ENCODE peak calls at places on chromosomes 11 and 22, in five cellular contexts. One of them, this sample, is unnamed.

GRCh38 chr11:92838655-92839334 is 130.7 kb upstream of the MTNR1B start:
- DNase-seq in SK-N-SH: no peak
- DNase-seq in HCT116: no peak
- DNase-seq in K562: no peak
- DNase-seq in GM12878: no peak
- DNase-seq in this sample: no peak

GRCh38 chr11:88414981-88415391 is 77.5 kb upstream of the CTSC start:
- DNase-seq in HCT116: no peak
- DNase-seq in GM12878: no peak
- DNase-seq in SK-N-SH: no peak
- DNase-seq in K562: no peak
- DNase-seq in this sample: no peak

GRCh38 chr11:20258496-20258895 is 98.2 kb upstream of the DBX1 start:
- DNase-seq in SK-N-SH: no peak
- DNase-seq in K562: no peak
- DNase-seq in GM12878: no peak
- DNase-seq in HCT116: no peak
- DNase-seq in this sample: no peak

GRCh38 chr11:69055598-69056516 is 7.1 kb downstream of the TPCN2 start:
- DNase-seq in GM12878: peak
- DNase-seq in K562: no peak
- DNase-seq in SK-N-SH: no peak
- DNase-seq in HCT116: no peak
- DNase-seq in this sample: no peak

GRCh38 chr11:104761511-104761910 is 136.7 kb downstream of the CASP12 start:
- DNase-seq in HCT116: no peak
- DNase-seq in SK-N-SH: no peak
- DNase-seq in GM12878: no peak
- DNase-seq in K562: no peak
- DNase-seq in this sample: no peak

GRCh38 chr11:86869531-86869930 is 69.2 kb downstream of the PRSS23 start:
- DNase-seq in HCT116: no peak
- DNase-seq in GM12878: no peak
- DNase-seq in K562: no peak
- DNase-seq in SK-N-SH: no peak
- DNase-seq in this sample: peak

GRCh38 chr22:24505337-24505736 is 10.2 kb downstream of the UPB1 start:
- DNase-seq in SK-N-SH: no peak
- DNase-seq in GM12878: no peak
- DNase-seq in HCT116: no peak
- DNase-seq in K562: no peak
- DNase-seq in this sample: no peak

GRCh38 chr11:3205261-3206127 is 13.1 kb downstream of the MRGPRG start:
- DNase-seq in SK-N-SH: peak
- DNase-seq in K562: no peak
- DNase-seq in HCT116: no peak
- DNase-seq in GM12878: no peak
- DNase-seq in this sample: no peak

GRCh38 chr11:45856044-45856468 is 8.8 kb downstream of the CRY2 start:
- DNase-seq in K562: no peak
- DNase-seq in SK-N-SH: no peak
- DNase-seq in HCT116: no peak
- DNase-seq in GM12878: no peak
- DNase-seq in this sample: no peak

GRCh38 chr11:119666463-119667131 is 62.4 kb downstream of the NECTIN1 start:
- DNase-seq in GM12878: no peak
- DNase-seq in SK-N-SH: peak
- DNase-seq in HCT116: peak
- DNase-seq in K562: peak
- DNase-seq in this sample: peak

GRCh38 chr11:110128161-110128560 is 35.0 kb downstream of the ZC3H12C start:
- DNase-seq in K562: no peak
- DNase-seq in GM12878: no peak
- DNase-seq in SK-N-SH: peak
- DNase-seq in HCT116: no peak
- DNase-seq in this sample: no peak

GRCh38 chr11:2178906-2179494 is 7.4 kb upstream of the TH start:
- DNase-seq in K562: no peak
- DNase-seq in SK-N-SH: no peak
- DNase-seq in HCT116: peak
- DNase-seq in GM12878: no peak
- DNase-seq in this sample: no peak

GRCh38 chr11:46930089-46930488 is 6.5 kb upstream of the CSTPP1 start:
- DNase-seq in SK-N-SH: no peak
- DNase-seq in K562: no peak
- DNase-seq in HCT116: no peak
- DNase-seq in GM12878: no peak
- DNase-seq in this sample: peak

GRCh38 chr11:33445761-33446161 is 188.6 kb downstream of the HIPK3 start:
- DNase-seq in K562: no peak
- DNase-seq in GM12878: no peak
- DNase-seq in HCT116: no peak
- DNase-seq in SK-N-SH: no peak
- DNase-seq in this sample: no peak

GRCh38 chr11:55838452-55838851 is at the start of gene OR5D16:
- DNase-seq in GM12878: no peak
- DNase-seq in K562: no peak
- DNase-seq in HCT116: no peak
- DNase-seq in SK-N-SH: no peak
- DNase-seq in this sample: no peak

GRCh38 chr11:59802639-59803176 is 7.9 kb downstream of the MRPL16 start:
- DNase-seq in HCT116: peak
- DNase-seq in GM12878: no peak
- DNase-seq in K562: peak
- DNase-seq in SK-N-SH: peak
- DNase-seq in this sample: peak

GRCh38 chr22:40462195-40462988 is 92.0 kb downstream of the SGSM3 start:
- DNase-seq in HCT116: no peak
- DNase-seq in SK-N-SH: no peak
- DNase-seq in K562: no peak
- DNase-seq in GM12878: no peak
- DNase-seq in this sample: no peak

GRCh38 chr11:45685976-45686375 is 20.6 kb upstream of the CHST1 start:
- DNase-seq in HCT116: no peak
- DNase-seq in GM12878: no peak
- DNase-seq in K562: no peak
- DNase-seq in SK-N-SH: no peak
- DNase-seq in this sample: no peak

GRCh38 chr11:2783536-2784082 is 83.8 kb upstream of the KCNQ1OT1 start:
- DNase-seq in K562: no peak
- DNase-seq in GM12878: no peak
- DNase-seq in SK-N-SH: no peak
- DNase-seq in HCT116: no peak
- DNase-seq in this sample: no peak

GRCh38 chr11:10211470-10211869 is 82.5 kb downstream of the SBF2 start:
- DNase-seq in SK-N-SH: no peak
- DNase-seq in GM12878: no peak
- DNase-seq in HCT116: no peak
- DNase-seq in K562: no peak
- DNase-seq in this sample: no peak

GRCh38 chr22:17213976-17214375 is 5.3 kb downstream of the ADA2 start:
- DNase-seq in K562: peak
- DNase-seq in SK-N-SH: no peak
- DNase-seq in HCT116: peak
- DNase-seq in GM12878: no peak
- DNase-seq in this sample: no peak

GRCh38 chr11:73388241-73389133 is 12.3 kb downstream of the RELT start:
- DNase-seq in GM12878: no peak
- DNase-seq in K562: no peak
- DNase-seq in HCT116: no peak
- DNase-seq in SK-N-SH: no peak
- DNase-seq in this sample: no peak

GRCh38 chr11:122646549-122647340 is 8.8 kb upstream of the UBASH3B start:
- DNase-seq in HCT116: no peak
- DNase-seq in SK-N-SH: no peak
- DNase-seq in GM12878: no peak
- DNase-seq in K562: no peak
- DNase-seq in this sample: no peak

GRCh38 chr22:38138961-38139360 is 28.5 kb upstream of the BAIAP2L2 start:
- DNase-seq in SK-N-SH: no peak
- DNase-seq in GM12878: no peak
- DNase-seq in K562: no peak
- DNase-seq in HCT116: no peak
- DNase-seq in this sample: no peak

GRCh38 chr11:7657306-7658025 is 15.8 kb downstream of the CYB5R2 start:
- DNase-seq in K562: peak
- DNase-seq in SK-N-SH: peak
- DNase-seq in HCT116: peak
- DNase-seq in GM12878: no peak
- DNase-seq in this sample: peak

GRCh38 chr11:134377876-134378275 is 34.2 kb downstream of the B3GAT1 start:
- DNase-seq in GM12878: no peak
- DNase-seq in K562: no peak
- DNase-seq in HCT116: no peak
- DNase-seq in SK-N-SH: no peak
- DNase-seq in this sample: no peak

GRCh38 chr22:19085233-19086043 is 36.8 kb downstream of the DGCR2 start:
- DNase-seq in K562: peak
- DNase-seq in GM12878: peak
- DNase-seq in HCT116: no peak
- DNase-seq in SK-N-SH: peak
- DNase-seq in this sample: peak
- TF ChIP-seq JUND in K562: no peak
- TF ChIP-seq JUND in GM12878: no peak
- TF ChIP-seq JUND in HCT116: no peak
- TF ChIP-seq JUND in SK-N-SH: no peak
- TF ChIP-seq JUND in this sample: no peak

DNA sequence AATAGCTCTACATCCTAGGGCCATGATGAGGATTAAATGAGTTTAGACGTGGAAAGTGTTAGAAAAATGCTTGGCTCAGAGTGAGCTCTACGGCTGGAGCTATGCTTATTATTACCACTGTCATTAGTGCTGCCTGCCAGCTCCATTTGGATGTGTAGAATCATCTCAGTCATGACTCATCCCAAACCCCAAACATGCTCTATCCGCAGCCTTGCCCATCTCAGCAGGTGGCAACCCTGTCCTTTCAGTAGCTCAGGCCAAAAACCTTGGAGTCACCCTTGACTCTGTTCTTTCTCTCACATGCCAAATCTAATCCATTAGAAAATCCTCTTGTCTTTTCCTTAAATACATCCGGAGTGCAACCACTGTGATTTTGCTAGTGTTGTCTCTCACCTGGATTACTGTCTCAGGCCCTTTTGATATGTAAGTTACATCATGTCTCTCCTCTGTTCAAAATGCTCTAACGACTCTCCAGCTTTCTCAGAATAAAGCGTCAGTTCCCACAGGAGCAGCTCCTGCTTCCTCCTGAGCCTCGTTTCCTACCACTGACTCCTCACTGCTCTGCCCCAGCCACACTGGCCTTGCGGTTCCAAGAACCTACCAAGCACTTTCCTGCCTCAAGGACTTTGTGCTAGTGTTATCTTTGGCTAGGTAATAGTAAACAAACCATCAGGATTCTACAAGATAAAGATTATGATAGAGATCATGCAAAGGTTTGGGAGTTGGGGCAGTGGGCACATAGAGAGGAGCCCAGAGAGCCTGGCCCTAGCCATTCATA is 10.5 kb upstream of the CHRM1 start:
- DNase-seq in GM12878: no peak
- DNase-seq in HCT116: no peak
- DNase-seq in SK-N-SH: no peak
- DNase-seq in K562: no peak
- DNase-seq in this sample: no peak
- TF ChIP-seq JUND in GM12878: no peak
- TF ChIP-seq JUND in HCT116: no peak
- TF ChIP-seq JUND in SK-N-SH: no peak
- TF ChIP-seq JUND in K562: no peak
- TF ChIP-seq JUND in this sample: no peak

GRCh38 chr11:16000065-16000464 is 356.3 kb downstream of the SOX6 start:
- DNase-seq in SK-N-SH: no peak
- DNase-seq in GM12878: no peak
- DNase-seq in K562: no peak
- DNase-seq in HCT116: no peak
- DNase-seq in this sample: no peak
- TF ChIP-seq JUND in SK-N-SH: no peak
- TF ChIP-seq JUND in GM12878: no peak
- TF ChIP-seq JUND in K562: no peak
- TF ChIP-seq JUND in HCT116: no peak
- TF ChIP-seq JUND in this sample: no peak

GRCh38 chr22:35761037-35761436 is 43.4 kb downstream of the APOL5 start:
- DNase-seq in K562: peak
- DNase-seq in HCT116: peak
- DNase-seq in GM12878: no peak
- DNase-seq in SK-N-SH: peak
- DNase-seq in this sample: no peak

GRCh38 chr22:35769974-35770373 is 52.3 kb downstream of the APOL5 start:
- DNase-seq in SK-N-SH: no peak
- DNase-seq in K562: no peak
- DNase-seq in GM12878: no peak
- DNase-seq in HCT116: no peak
- DNase-seq in this sample: no peak

GRCh38 chr22:35766654-35767580 is 49.2 kb downstream of the APOL5 start:
- DNase-seq in SK-N-SH: no peak
- DNase-seq in GM12878: no peak
- DNase-seq in HCT116: no peak
- DNase-seq in K562: no peak
- DNase-seq in this sample: no peak
- TF ChIP-seq JUND in SK-N-SH: no peak
- TF ChIP-seq JUND in GM12878: no peak
- TF ChIP-seq JUND in HCT116: no peak
- TF ChIP-seq JUND in K562: no peak
- TF ChIP-seq JUND in this sample: no peak

GRCh38 chr22:48883211-48883960 is 944.3 kb downstream of the BRD1 start:
- DNase-seq in SK-N-SH: no peak
- DNase-seq in HCT116: no peak
- DNase-seq in K562: no peak
- DNase-seq in GM12878: no peak
- DNase-seq in this sample: no peak
- TF ChIP-seq JUND in SK-N-SH: no peak
- TF ChIP-seq JUND in HCT116: no peak
- TF ChIP-seq JUND in K562: no peak
- TF ChIP-seq JUND in GM12878: no peak
- TF ChIP-seq JUND in this sample: no peak

DNA sequence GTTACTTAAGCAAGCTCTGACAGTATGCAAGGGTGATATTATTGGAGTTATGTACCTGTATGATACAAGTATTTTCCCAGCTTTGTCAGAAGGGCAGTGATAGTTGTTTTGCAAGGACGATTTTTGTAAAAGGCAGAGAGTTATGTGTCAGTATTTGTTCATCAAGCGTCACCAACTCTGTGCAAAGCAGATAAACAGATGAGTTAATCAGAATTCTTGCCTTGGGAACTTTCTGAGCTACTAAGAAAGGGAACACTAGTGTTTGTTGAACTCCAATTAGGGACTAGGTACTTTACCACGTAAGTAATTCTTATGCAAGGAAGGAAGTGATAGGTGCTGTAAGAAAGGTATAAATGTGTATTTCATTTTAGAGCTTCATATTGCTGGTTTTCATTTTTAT is 1.5 kb downstream of the USP47 start:
- DNase-seq in HCT116: no peak
- DNase-seq in SK-N-SH: no peak
- DNase-seq in GM12878: no peak
- DNase-seq in K562: peak
- DNase-seq in this sample: peak
- TF ChIP-seq JUND in HCT116: no peak
- TF ChIP-seq JUND in SK-N-SH: no peak
- TF ChIP-seq JUND in GM12878: no peak
- TF ChIP-seq JUND in K562: peak
- TF ChIP-seq JUND in this sample: no peak

This sample was measured in T47D.